ENCODE peak calls at places on chromosomes 5 and 9, in seven cellular contexts. U is IMR-90, X is H9, D is mesenchymal stem cell, K is neuronal stem cell, G is H1, R is trophoblast cell. L is an unnamed sample.

GRCh38 chr9:2066312-2067273 is 51.4 kb downstream of the SMARCA2 start:
- DNase-seq in K (no peak), D (peak; percentile 11), R (peak; percentile 32), U (peak; percentile 26), G (no peak), X (no peak), L (peak; percentile 87)

GRCh38 chr9:35726876-35727438 is 5.0 kb downstream of the TLN1 start:
- DNase-seq in R (no peak), X (peak; percentile 53), U (peak; percentile 51), K (no peak), G (no peak), D (peak; percentile 63), L (no peak)

GRCh38 chr5:164013077-164013670 is 507.8 kb downstream of the MAT2B start:
- DNase-seq in K (peak; percentile 78), R (peak; percentile 73), D (peak; percentile 77), X (peak; percentile 43), U (peak; percentile 86), G (peak; percentile 77), L (peak; percentile 79)

GRCh38 chr9:16679327-16679821 is 191.1 kb downstream of the BNC2 start:
- DNase-seq in K (no peak), R (no peak), G (no peak), X (no peak), D (no peak), U (peak; percentile 30), L (peak; percentile 47)

GRCh38 chr5:151020304-151021031 is at the start of gene GPX3:
- DNase-seq in G (peak; percentile 92), X (peak; percentile 94), K (peak; percentile 81), D (peak; percentile 75), U (peak; percentile 25), R (peak; percentile 81), L (peak; percentile 93)

GRCh38 chr5:38831117-38831516 is 14.7 kb upstream of the OSMR start:
- DNase-seq in R (no peak), D (no peak), U (no peak), X (no peak), K (no peak), G (no peak), L (no peak)

GRCh38 chr9:36744678-36745077 is 172.0 kb downstream of the MELK start:
- DNase-seq in D (no peak), U (no peak), R (no peak), K (no peak), X (no peak), G (no peak), L (no peak)

GRCh38 chr9:123084256-123084655 is 50.8 kb downstream of the GPR21 start:
- DNase-seq in U (no peak), G (no peak), X (no peak), D (no peak), R (no peak), K (no peak), L (no peak)

GRCh38 chr5:173575985-173576384 is 40.5 kb downstream of the BOD1 start:
- DNase-seq in X (no peak), U (no peak), D (no peak), R (no peak), K (no peak), G (no peak), L (no peak)

GRCh38 chr9:136056546-136057235 is 38.4 kb downstream of the NACC2 start:
- DNase-seq in X (no peak), G (no peak), D (no peak), K (no peak), U (no peak), R (no peak), L (no peak)

GRCh38 chr5:94254214-94254613 is 364.2 kb downstream of the KIAA0825 start:
- DNase-seq in D (no peak), G (no peak), K (no peak), R (no peak), U (no peak), X (no peak), L (no peak)

GRCh38 chr9:101458955-101459631 is 23.5 kb upstream of the ALDOB start:
- DNase-seq in D (peak; percentile 85), U (peak; percentile 83), G (no peak), R (peak; percentile 27), X (peak; percentile 83), K (peak; percentile 38), L (peak; percentile 96)

GRCh38 chr5:97231025-97231636 is 48.1 kb upstream of the RIOK2 start:
- DNase-seq in K (peak; percentile 51), G (no peak), R (peak; percentile 60), D (peak; percentile 77), X (peak; percentile 30), U (peak; percentile 86), L (peak; percentile 76)

GRCh38 chr5:84564311-84564710 is 179.6 kb upstream of the EDIL3 start:
- DNase-seq in X (no peak), G (no peak), K (no peak), R (no peak), D (peak; percentile 6), U (peak; percentile 33), L (no peak)

GRCh38 chr5:113606298-113607134 is 93.0 kb downstream of the YTHDC2 start:
- DNase-seq in D (peak; percentile 67), K (peak; percentile 46), X (peak; percentile 74), G (peak; percentile 73), R (peak; percentile 4), U (peak; percentile 56), L (peak; percentile 85)

GRCh38 chr5:60550311-60550710 is 149.7 kb downstream of the DEPDC1B start:
- DNase-seq in U (no peak), G (no peak), K (no peak), R (no peak), D (no peak), X (no peak), L (no peak)

GRCh38 chr5:126274396-126274795 is 148.8 kb upstream of the GRAMD2B start:
- DNase-seq in X (no peak), K (no peak), U (no peak), R (no peak), G (no peak), D (no peak), L (no peak)

GRCh38 chr5:52989781-52990530 is 804 bp downstream of the ITGA2 start:
- DNase-seq in D (peak; percentile 62), K (peak; percentile 14), U (peak; percentile 60), R (no peak), X (peak; percentile 58), G (peak; percentile 57), L (peak; percentile 65)

GRCh38 chr5:179795049-179795862 is 1.5 kb downstream of the LTC4S start:
- DNase-seq in R (peak; percentile 27), K (no peak), G (peak; percentile 72), X (peak; percentile 84), U (no peak), D (no peak), L (peak; percentile 80)

GRCh38 chr5:147752033-147752432 is 30.5 kb downstream of the JAKMIP2 start:
- DNase-seq in D (peak; percentile 6), R (no peak), X (no peak), K (no peak), U (no peak), G (no peak), L (peak; percentile 66)

GRCh38 chr5:88690619-88691560 is 192.1 kb downstream of the MEF2C start:
- DNase-seq in D (peak; percentile 72), R (peak; percentile 8), X (peak; percentile 82), G (peak; percentile 85), K (no peak), U (peak; percentile 50), L (peak; percentile 83)

GRCh38 chr9:27950382-27950781 is 377.1 kb upstream of the C9orf72 start:
- DNase-seq in K (no peak), X (no peak), U (no peak), D (no peak), G (no peak), R (no peak), L (no peak)

GRCh38 chr9:27954858-27955257 is 381.6 kb upstream of the C9orf72 start:
- DNase-seq in U (no peak), K (no peak), D (no peak), G (no peak), X (no peak), R (no peak), L (no peak)
- H3K4ac ChIP-seq in U (no peak overlapping the region), K (no peak overlapping the region), D (no peak overlapping the region), G (no peak overlapping the region), X (no peak overlapping the region), R (no peak overlapping the region), L (no peak overlapping the region)

GRCh38 chr5:1342268-1342667 is 2.6 kb downstream of the CLPTM1L start:
- DNase-seq in G (no peak), R (no peak), U (no peak), X (no peak), D (no peak), K (no peak), L (no peak)
- H3K4ac ChIP-seq in G (no peak overlapping the region), R (no peak overlapping the region), U (no peak overlapping the region), X (no peak overlapping the region), D (no peak overlapping the region), K (no peak overlapping the region), L (no peak overlapping the region)

GRCh38 chr5:59260973-59261372 is 632.6 kb downstream of the PDE4D start:
- DNase-seq in R (no peak), G (no peak), X (no peak), U (no peak), D (no peak), K (no peak), L (no peak)
- H3K4ac ChIP-seq in R (no peak overlapping the region), G (no peak overlapping the region), X (no peak overlapping the region), U (no peak overlapping the region), D (no peak overlapping the region), K (no peak overlapping the region), L (no peak overlapping the region)

GRCh38 chr5:21397693-21398092 is 1409.7 kb upstream of the CDH18 start:
- DNase-seq in U (no peak), X (no peak), D (no peak), R (no peak), G (no peak), K (no peak), L (no peak)
- H3K4ac ChIP-seq in U (no peak overlapping the region), X (no peak overlapping the region), D (no peak overlapping the region), R (no peak overlapping the region), G (no peak overlapping the region), K (no peak overlapping the region), L (no peak overlapping the region)

GRCh38 chr9:81552571-81552970 is 136.8 kb downstream of the TLE1 start:
- DNase-seq in D (no peak), R (no peak), X (no peak), U (no peak), G (no peak), K (no peak), L (no peak)

GRCh38 chr9:81550207-81550583 is 139.2 kb downstream of the TLE1 start:
- DNase-seq in D (no peak), U (no peak), G (no peak), K (no peak), R (no peak), X (no peak), L (no peak)

GRCh38 chr9:81546498-81546897 is 142.8 kb downstream of the TLE1 start:
- DNase-seq in R (no peak), G (no peak), D (no peak), K (no peak), X (no peak), U (no peak), L (no peak)

GRCh38 chr9:81549500-81550206 is 139.7 kb downstream of the TLE1 start:
- DNase-seq in G (no peak), D (no peak), U (no peak), R (no peak), X (peak; percentile 39), K (no peak), L (peak; percentile 76)

DNA sequence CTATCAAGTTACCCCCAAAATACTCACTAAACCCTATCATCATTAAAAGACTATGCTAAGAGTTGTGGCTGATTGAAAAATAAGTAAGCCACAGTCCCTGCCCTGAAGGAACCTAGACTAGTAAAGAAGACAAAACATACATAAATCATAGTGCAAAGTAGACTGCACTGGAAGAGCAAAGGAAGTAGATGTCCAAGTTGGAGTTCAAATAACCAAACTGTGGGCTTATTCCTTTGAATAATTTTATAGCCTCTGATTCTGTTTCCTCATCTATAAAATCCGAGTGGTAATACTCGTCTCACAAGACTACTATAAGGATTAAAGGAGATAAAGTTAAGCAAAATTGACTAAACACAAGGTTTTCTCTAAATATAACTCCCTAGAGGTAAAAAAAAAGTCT is 140.4 kb downstream of the TLE1 start:
- DNase-seq in U (no peak), G (no peak), K (no peak), R (no peak), X (no peak), D (no peak), L (no peak)
- H3K4ac ChIP-seq in U (no peak overlapping the region), G (no peak overlapping the region), K (no peak overlapping the region), R (no peak overlapping the region), X (no peak overlapping the region), D (no peak overlapping the region), L (no peak overlapping the region)

L was measured in mesendoderm.